ENCODE peak calls at places on chromosome 7, in eight cellular contexts. N, D, T, A, U, Y, K and C are unnamed samples.

GRCh38 chr7:21508538-21508937 is 34.3 kb upstream of the DNAH11 start:
- DNase-seq in D (no peak), Y (no peak), K (no peak), N (no peak), A (no peak), U (no peak), T (no peak), C (no peak)

GRCh38 chr7:76262683-76263402 is 39.6 kb upstream of the HSPB1 start:
- DNase-seq in T (peak; percentile 82), Y (no peak), A (peak; percentile 62), K (peak; percentile 49), U (peak; percentile 52), N (peak; percentile 43), D (peak; percentile 65), C (peak; percentile 62)

GRCh38 chr7:107973861-107974260 is 29.1 kb downstream of the LAMB1 start:
- DNase-seq in K (no peak), U (no peak), A (no peak), D (no peak), N (no peak), Y (no peak), T (no peak), C (no peak)

GRCh38 chr7:149027560-149028345 is 552 bp downstream of the PDIA4 start:
- DNase-seq in N (peak; percentile 34), D (peak; percentile 32), A (no peak), U (no peak), K (peak; percentile 28), Y (no peak), T (no peak), C (peak; percentile 6)

GRCh38 chr7:94056796-94057207 is 52.6 kb upstream of the BET1 start:
- DNase-seq in T (no peak), U (peak; percentile 82), Y (no peak), K (no peak), A (no peak), D (peak; percentile 90), N (peak; percentile 87), C (no peak)

GRCh38 chr7:152403726-152404125 is 32.1 kb downstream of the KMT2C start:
- DNase-seq in U (no peak), D (no peak), A (no peak), T (no peak), K (no peak), N (no peak), Y (no peak), C (no peak)

GRCh38 chr7:106029448-106029847 is 66.4 kb downstream of the CDHR3 start:
- DNase-seq in Y (no peak), T (no peak), N (no peak), U (no peak), A (no peak), D (no peak), K (no peak), C (no peak)

GRCh38 chr7:2209146-2209960 is 23.4 kb downstream of the MAD1L1 start:
- DNase-seq in U (peak; percentile 61), D (peak; percentile 79), A (peak; percentile 74), K (peak; percentile 59), T (peak; percentile 86), Y (peak; percentile 59), N (peak; percentile 62), C (peak; percentile 58)

GRCh38 chr7:24971333-24972165 is 8.4 kb downstream of the OSBPL3 start:
- DNase-seq in Y (peak; percentile 23), N (peak; percentile 91), T (no peak), U (peak; percentile 95), D (peak; percentile 96), K (no peak), A (no peak), C (no peak)

GRCh38 chr7:156140447-156140846 is 328.2 kb upstream of the SHH start:
- DNase-seq in N (no peak), T (no peak), D (no peak), K (no peak), A (no peak), U (no peak), Y (no peak), C (no peak)

GRCh38 chr7:1567082-1567771 is 2.6 kb downstream of the PSMG3 start:
- DNase-seq in T (no peak), U (peak; percentile 72), K (peak; percentile 55), A (no peak), D (peak; percentile 53), N (peak; percentile 89), Y (no peak), C (no peak)

GRCh38 chr7:128841961-128842673 is 11.9 kb downstream of the FLNC start:
- DNase-seq in U (peak; percentile 36), A (no peak), K (peak; percentile 53), D (no peak), Y (no peak), T (peak; percentile 78), N (no peak), C (peak; percentile 36)

GRCh38 chr7:127252736-127253288 is at the start of gene GRM8:
- DNase-seq in U (peak; percentile 9), T (peak; percentile 80), Y (no peak), N (peak; percentile 35), K (peak; percentile 47), D (peak; percentile 11), A (peak; percentile 60), C (peak; percentile 73)

GRCh38 chr7:22949944-22950343 is 64.0 kb downstream of the HYCC1 start:
- DNase-seq in N (no peak), D (peak; percentile 11), T (no peak), K (no peak), A (no peak), U (no peak), Y (no peak), C (no peak)

GRCh38 chr7:21261627-21262564 is 166.0 kb upstream of the SP4 start:
- DNase-seq in N (peak; percentile 13), Y (no peak), U (peak; percentile 46), D (peak; percentile 25), K (peak; percentile 25), T (peak; percentile 58), A (peak; percentile 43), C (peak; percentile 31)

GRCh38 chr7:87818336-87818735 is 57.8 kb downstream of the SLC25A40 start:
- DNase-seq in K (no peak), D (no peak), A (no peak), Y (no peak), T (no peak), N (no peak), U (no peak), C (no peak)